ENCODE peak calls at places on chromosomes 16 and 17, in seven cellular contexts. L, B, V, J, Z, O and N are unnamed samples.
A peak's percentile ranks its signal among the peaks of the same experiment; 100 is the strongest.

GRCh38 chr16:51629602-51630001 is 478.5 kb upstream of the SALL1 start:
- DNase-seq in J (no peak), O (no peak), L (no peak), V (no peak), Z (no peak), B (no peak), N (no peak)

GRCh38 chr16:69554495-69554894 is 11.3 kb upstream of the NFAT5 start:
- DNase-seq in B (no peak), Z (no peak), J (no peak), L (no peak), V (no peak), O (no peak), N (no peak)

GRCh38 chr17:83117594-83117993 is 38.2 kb downstream of the METRNL start:
- DNase-seq in V (no peak), Z (no peak), O (no peak), L (no peak), J (no peak), B (no peak), N (no peak)

GRCh38 chr17:4849011-4849536 is 15.9 kb downstream of the MINK1 start:
- DNase-seq in Z (no peak), L (no peak), V (no peak), B (no peak), O (no peak), J (no peak), N (peak; percentile 29)

GRCh38 chr16:49780436-49780835 is 75.5 kb downstream of the ZNF423 start:
- DNase-seq in O (no peak), L (no peak), Z (no peak), J (no peak), V (no peak), B (no peak), N (no peak)

GRCh38 chr17:31487648-31488263 is 96.3 kb downstream of the RAB11FIP4 start:
- DNase-seq in J (peak; percentile 63), O (peak; percentile 93), Z (no peak), V (peak; percentile 91), L (peak; percentile 82), B (peak; percentile 96), N (peak; percentile 83)

GRCh38 chr17:4531988-4532736 is 23.0 kb downstream of the MYBBP1A start:
- DNase-seq in J (no peak), O (no peak), V (no peak), Z (no peak), B (no peak), L (no peak), N (no peak)

GRCh38 chr16:82136956-82137818 is 32.8 kb downstream of the MPHOSPH6 start:
- DNase-seq in Z (no peak), O (no peak), J (no peak), L (no peak), B (no peak), V (no peak), N (no peak)

GRCh38 chr17:11852911-11853310 is 144.4 kb downstream of the ZNF18 start:
- DNase-seq in B (no peak), Z (no peak), L (no peak), J (no peak), V (no peak), O (no peak), N (no peak)

GRCh38 chr16:85417156-85417860 is 195.8 kb upstream of the GSE1 start:
- DNase-seq in O (no peak), L (no peak), Z (no peak), J (no peak), B (peak; percentile 7), V (no peak), N (no peak)

GRCh38 chr17:48002920-48003685 is 32.2 kb downstream of the CDK5RAP3 start:
- DNase-seq in B (no peak), Z (no peak), V (peak; percentile 55), O (no peak), J (no peak), L (no peak), N (peak; percentile 71)

GRCh38 chr17:1241904-1242303 is 28.3 kb upstream of the BHLHA9 start:
- DNase-seq in L (no peak), O (no peak), V (no peak), Z (no peak), B (no peak), J (no peak), N (no peak)

GRCh38 chr17:75430159-75430748 is 24.8 kb upstream of the GRB2 start:
- DNase-seq in B (no peak), J (peak; percentile 57), L (no peak), Z (no peak), O (peak; percentile 20), V (no peak), N (peak; percentile 42)

GRCh38 chr16:67668495-67669157 is 2.0 kb downstream of the C16orf86 start:
- DNase-seq in J (peak; percentile 11), O (no peak), V (no peak), B (no peak), Z (no peak), L (no peak), N (no peak)

GRCh38 chr16:56824335-56824734 is 40.7 kb upstream of the SLC12A3 start:
- DNase-seq in Z (no peak), O (no peak), V (peak; percentile 26), L (peak; percentile 43), J (no peak), B (no peak), N (peak; percentile 80)

GRCh38 chr17:7650509-7651096 is at the start of gene ATP1B2:
- DNase-seq in O (peak; percentile 58), V (peak; percentile 52), Z (no peak), L (no peak), B (peak; percentile 60), J (no peak), N (peak; percentile 95)

GRCh38 chr16:79287424-79287917 is 313.1 kb downstream of the MAF start:
- DNase-seq in B (no peak), Z (no peak), L (no peak), J (no peak), O (no peak), V (no peak), N (no peak)

GRCh38 chr17:76996741-76997694 is 128.8 kb downstream of the MGAT5B start:
- DNase-seq in J (no peak), O (no peak), B (no peak), L (no peak), V (no peak), Z (no peak), N (no peak)

GRCh38 chr17:49870298-49870697 is 22.4 kb upstream of the TAC4 start:
- DNase-seq in B (no peak), L (no peak), J (no peak), Z (no peak), V (no peak), O (no peak), N (no peak)

GRCh38 chr17:78027121-78027520 is 68.6 kb downstream of the TNRC6C start:
- DNase-seq in Z (no peak), O (no peak), B (no peak), J (no peak), L (no peak), V (no peak), N (no peak)

GRCh38 chr17:69430488-69430887 is 16.0 kb downstream of the MAP2K6 start:
- DNase-seq in B (no peak), Z (no peak), J (no peak), V (no peak), O (no peak), L (no peak), N (no peak)